ENCODE peak calls at places on chromosomes 4 and X, in eight cellular contexts. M is right lobe of liver; N is tibial artery; S is psoas muscle; Q is uterus; B is small intestine; Y is CD4-positive, alpha-beta memory T cell; G is CD8-positive, alpha-beta T cell. C is an unnamed sample.

GRCh38 chr4:140103676-140104075 is 50.3 kb downstream of the MAML3 start:
- DNase-seq in N (no peak), G (no peak), M (no peak), B (no peak), Y (peak; percentile 17), S (no peak), Q (no peak), C (no peak)

GRCh38 chr4:156956947-156957346 is 14.7 kb downstream of the PDGFC start:
- DNase-seq in Y (no peak), M (no peak), G (no peak), N (no peak), B (no peak), S (no peak), Q (no peak), C (no peak)

GRCh38 chr4:68369474-68369805 is 19.6 kb upstream of the YTHDC1 start:
- DNase-seq in Q (no peak), N (no peak), S (no peak), M (no peak), G (no peak), B (no peak), Y (no peak), C (no peak)

GRCh38 chr4:149719357-149719756 is 96.3 kb downstream of the IQCM start:
- DNase-seq in B (no peak), G (no peak), N (no peak), Q (no peak), M (no peak), Y (no peak), S (no peak), C (no peak)

GRCh38 chr4:60780874-60781273 is 419.3 kb upstream of the ADGRL3 start:
- DNase-seq in G (no peak), B (no peak), S (no peak), N (no peak), Q (no peak), M (no peak), Y (no peak), C (no peak)

GRCh38 chrX:138709886-138710285 is 1.6 kb downstream of the FGF13 start:
- DNase-seq in N (no peak), S (no peak), G (no peak), B (no peak), M (no peak), Q (no peak), Y (no peak), C (no peak)

GRCh38 chrX:107542500-107542899 is 85.8 kb upstream of the PRPS1 start:
- DNase-seq in M (no peak), B (no peak), Q (no peak), N (no peak), Y (no peak), G (no peak), S (no peak), C (no peak)

GRCh38 chr4:183182873-183183725 is 84.0 kb downstream of the WWC2 start:
- DNase-seq in Q (peak; percentile 22), S (peak; percentile 34), G (no peak), B (no peak), N (no peak), M (no peak), Y (peak; percentile 0), C (no peak)

GRCh38 chr4:139763205-139763604 is 97.6 kb downstream of the MGST2 start:
- DNase-seq in Y (no peak), G (no peak), S (no peak), M (no peak), B (no peak), Q (no peak), N (no peak), C (no peak)

GRCh38 chr4:71938776-71939175 is 93.0 kb upstream of the NPFFR2 start:
- DNase-seq in B (no peak), Q (no peak), G (no peak), Y (no peak), N (no peak), M (no peak), S (no peak), C (no peak)

GRCh38 chr4:119038465-119038864 is 97.2 kb upstream of the MYOZ2 start:
- DNase-seq in M (no peak), Y (no peak), Q (no peak), N (no peak), B (no peak), G (no peak), S (no peak), C (no peak)

GRCh38 chrX:55488559-55489314 is 911 bp downstream of the USP51 start:
- DNase-seq in M (peak; percentile 71), B (peak; percentile 28), Y (peak; percentile 71), G (peak; percentile 30), N (peak; percentile 88), Q (peak; percentile 73), S (peak; percentile 56), C (peak; percentile 49)

GRCh38 chr4:170589597-170590191 is 499.9 kb upstream of the AADAT start:
- DNase-seq in B (peak; percentile 45), Q (no peak), S (no peak), M (no peak), G (no peak), N (no peak), Y (no peak), C (no peak)

GRCh38 chrX:19554786-19555185 is 39.5 kb upstream of the MAP3K15 start:
- DNase-seq in G (no peak), N (no peak), Y (no peak), Q (no peak), S (no peak), B (no peak), M (no peak), C (no peak)

GRCh38 chr4:125317526-125317880 is 2.7 kb downstream of the FAT4 start:
- DNase-seq in G (no peak), M (no peak), Q (peak; percentile 43), S (peak; percentile 50), N (no peak), B (no peak), Y (no peak), C (no peak)
- H3K4me3 ChIP-seq in G (no peak overlapping the region), M (peak overlapping the region; percentile 70), Q (peak overlapping the region; percentile 86), S (peak overlapping the region; percentile 93), N (peak overlapping the region; percentile 83), B (no peak overlapping the region), Y (no peak overlapping the region), C (no peak overlapping the region)

GRCh38 chrX:71542825-71543224 is 9.9 kb downstream of the OGT start:
- DNase-seq in Q (no peak), Y (no peak), N (no peak), S (no peak), M (no peak), B (no peak), G (no peak), C (no peak)
- H3K4me3 ChIP-seq in Q (no peak overlapping the region), Y (no peak overlapping the region), N (no peak overlapping the region), S (no peak overlapping the region), M (no peak overlapping the region), B (no peak overlapping the region), G (no peak overlapping the region), C (no peak overlapping the region)

GRCh38 chrX:54359408-54359807 is 1.6 kb upstream of the WNK3 start:
- DNase-seq in S (no peak), Y (no peak), B (no peak), N (no peak), M (no peak), Q (no peak), G (no peak), C (no peak)
- H3K4me3 ChIP-seq in S (no peak overlapping the region), Y (no peak overlapping the region), B (no peak overlapping the region), N (no peak overlapping the region), M (no peak overlapping the region), Q (no peak overlapping the region), G (peak overlapping the region; percentile 50), C (no peak overlapping the region)

DNA sequence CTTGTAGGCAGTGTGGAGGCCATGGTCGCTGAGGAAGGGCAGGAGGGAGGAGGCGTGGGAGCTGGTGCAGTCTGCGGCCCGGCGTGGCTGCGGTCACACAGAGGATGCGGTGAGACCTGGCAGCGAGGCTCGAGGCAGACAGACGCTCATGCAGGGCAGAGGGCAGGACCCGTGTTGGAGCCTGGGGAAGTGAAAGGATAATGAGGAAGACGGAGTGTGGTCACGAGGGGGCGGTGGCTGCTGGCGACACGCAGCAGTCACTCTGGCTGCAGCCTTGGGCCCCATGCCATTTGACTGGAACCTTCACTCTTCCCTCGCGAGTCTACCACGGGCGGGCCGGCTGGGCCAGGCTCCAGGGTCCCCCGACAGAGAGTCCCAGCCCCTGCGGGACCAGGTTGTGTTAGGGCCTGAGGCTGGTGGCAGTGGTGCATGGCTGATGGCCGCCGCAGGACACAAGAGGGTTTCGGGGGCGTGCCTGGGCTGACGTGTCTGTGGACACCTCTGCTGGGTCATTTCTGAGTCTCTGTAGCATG is 68.8 kb upstream of the HGFAC start:
- DNase-seq in Q (no peak), N (peak; percentile 86), G (no peak), S (peak; percentile 69), M (peak; percentile 78), Y (no peak), B (peak; percentile 3), C (no peak)
- H3K4me3 ChIP-seq in Q (no peak overlapping the region), N (no peak overlapping the region), G (no peak overlapping the region), S (no peak overlapping the region), M (no peak overlapping the region), Y (no peak overlapping the region), B (no peak overlapping the region), C (no peak overlapping the region)

GRCh38 chrX:74422029-74422352 is 698 bp downstream of the SLC16A2 start:
- DNase-seq in G (no peak), N (no peak), Y (no peak), S (peak; percentile 13), Q (peak; percentile 17), M (peak; percentile 53), B (no peak), C (no peak)

GRCh38 chrX:74423289-74423985 is 2.1 kb downstream of the SLC16A2 start:
- DNase-seq in M (no peak), N (no peak), Y (no peak), S (no peak), Q (no peak), G (no peak), B (no peak), C (no peak)

GRCh38 chrX:74420194-74421035 is 878 bp upstream of the SLC16A2 start:
- DNase-seq in N (peak; percentile 92), G (no peak), Q (peak; percentile 83), Y (peak; percentile 2), B (peak; percentile 19), M (peak; percentile 86), S (peak; percentile 75), C (no peak)

GRCh38 chrX:74421181-74422028 is at the start of gene SLC16A2:
- DNase-seq in S (peak; percentile 67), M (peak; percentile 82), B (peak; percentile 16), Y (peak; percentile 17), Q (peak; percentile 72), G (no peak), N (peak; percentile 90), C (no peak)

GRCh38 chrX:74422576-74423288 is 1.4 kb downstream of the SLC16A2 start:
- DNase-seq in Y (no peak), G (no peak), M (peak; percentile 77), S (peak; percentile 61), Q (peak; percentile 63), N (peak; percentile 83), B (peak; percentile 18), C (no peak)
- H3K4me3 ChIP-seq in Y (no peak overlapping the region), G (no peak overlapping the region), M (peak overlapping the region; percentile 59), S (peak overlapping the region; percentile 73), Q (peak overlapping the region; percentile 42), N (peak overlapping the region; percentile 70), B (no peak overlapping the region), C (peak overlapping the region; percentile 52)